ENCODE peak calls at places on chromosomes 3 and 15, in five cellular contexts. D, Z, H, S and O are unnamed samples.
A peak's percentile ranks its signal among the peaks of the same experiment; 100 is the strongest.

GRCh38 chr3:49716169-49716568 is 3.3 kb downstream of the AMIGO3 start:
- DNase-seq in Z (no peak), H (no peak), D (no peak), S (no peak), O (no peak)

GRCh38 chr3:99119312-99119810 is 217.9 kb upstream of the DCBLD2 start:
- DNase-seq in Z (peak; percentile 36), H (no peak), D (no peak), S (no peak), O (no peak)

GRCh38 chr3:152376351-152377183 is 107.8 kb downstream of the MBNL1 start:
- DNase-seq in S (no peak), Z (peak; percentile 84), D (no peak), H (no peak), O (no peak)

GRCh38 chr15:58498821-58499580 is 67.2 kb downstream of the LIPC start:
- DNase-seq in Z (peak; percentile 98), S (no peak), D (no peak), H (no peak), O (peak; percentile 99)

GRCh38 chr3:136750922-136751258 is 1.3 kb downstream of the STAG1 start:
- DNase-seq in D (no peak), H (no peak), S (no peak), Z (peak; percentile 83), O (no peak)

GRCh38 chr15:73935547-73935946 is 9.3 kb downstream of the LOXL1 start:
- DNase-seq in H (peak; percentile 52), S (no peak), Z (peak; percentile 47), D (no peak), O (peak; percentile 43)

GRCh38 chr3:119173325-119173724 is at the start of gene UPK1B:
- DNase-seq in S (peak; percentile 82), Z (no peak), D (peak; percentile 47), H (no peak), O (no peak)

GRCh38 chr3:70049761-70050160 is 50.2 kb downstream of the SAMMSON start:
- DNase-seq in D (no peak), H (no peak), Z (peak; percentile 11), S (no peak), O (peak; percentile 52)

GRCh38 chr3:72972706-72973030 is 23.9 kb upstream of the PPP4R2 start:
- DNase-seq in H (no peak), D (no peak), Z (no peak), S (no peak), O (no peak)

GRCh38 chr15:48358229-48358641 is 27.0 kb downstream of the DUT start:
- DNase-seq in D (no peak), H (peak; percentile 9), S (peak; percentile 24), Z (peak; percentile 64), O (peak; percentile 57)

GRCh38 chr3:102741105-102741504 is 306.3 kb downstream of the ZPLD1 start:
- DNase-seq in D (no peak), H (no peak), S (peak; percentile 28), Z (no peak), O (no peak)

GRCh38 chr3:158819282-158819681 is 17.4 kb downstream of the MFSD1 start:
- DNase-seq in S (no peak), H (no peak), Z (no peak), D (no peak), O (no peak)

GRCh38 chr15:59993950-59994401 is 10.1 kb upstream of the FOXB1 start:
- DNase-seq in D (no peak), Z (no peak), H (peak; percentile 46), S (peak; percentile 87), O (no peak)

GRCh38 chr3:12138044-12138443 is 20.7 kb downstream of the TIMP4 start:
- DNase-seq in H (peak; percentile 18), Z (peak; percentile 24), D (no peak), S (peak; percentile 41), O (peak; percentile 30)

GRCh38 chr3:81302045-81302444 is 459.4 kb downstream of the GBE1 start:
- DNase-seq in Z (peak; percentile 48), S (peak; percentile 42), H (peak; percentile 24), D (no peak), O (peak; percentile 41)

GRCh38 chr3:132554437-132554836 is 42.6 kb upstream of the ACKR4 start:
- DNase-seq in Z (peak; percentile 51), H (no peak), S (no peak), D (no peak), O (no peak)

GRCh38 chr3:58679451-58679850 is 12.9 kb upstream of the FAM3D start:
- DNase-seq in S (no peak), Z (peak; percentile 21), D (no peak), H (no peak), O (no peak)

GRCh38 chr3:49199900-49200281 is 28.5 kb downstream of the KLHDC8B start:
- DNase-seq in H (no peak), D (no peak), S (no peak), Z (no peak), O (no peak)

GRCh38 chr3:175988401-175988800 is 1129.3 kb downstream of the NAALADL2 start:
- DNase-seq in S (no peak), H (no peak), D (no peak), Z (no peak), O (peak; percentile 22)

GRCh38 chr3:186788482-186789370 is 5.3 kb downstream of the EIF4A2 start:
- DNase-seq in Z (no peak), D (no peak), H (no peak), S (no peak), O (no peak)

GRCh38 chr15:80090879-80091503 is 31.5 kb downstream of the ZFAND6 start:
- DNase-seq in S (no peak), H (no peak), D (no peak), Z (no peak), O (no peak)
- H3K4ac ChIP-seq in S (no peak overlapping the region), H (no peak overlapping the region), D (no peak overlapping the region), Z (no peak overlapping the region), O (no peak overlapping the region)

GRCh38 chr3:177318559-177318958 is 121.3 kb upstream of the TBL1XR1 start:
- DNase-seq in H (no peak), D (no peak), Z (no peak), S (no peak), O (no peak)

GRCh38 chr3:177317247-177317646 is 120.0 kb upstream of the TBL1XR1 start:
- DNase-seq in S (no peak), D (no peak), H (no peak), Z (no peak), O (no peak)

GRCh38 chr3:177322846-177323245 is 125.6 kb upstream of the TBL1XR1 start:
- DNase-seq in H (no peak), D (no peak), S (no peak), Z (no peak), O (no peak)

GRCh38 chr3:177320765-177321247 is 123.5 kb upstream of the TBL1XR1 start:
- DNase-seq in H (no peak), Z (no peak), S (no peak), D (no peak), O (no peak)

GRCh38 chr3:177321819-177322218 is 124.5 kb upstream of the TBL1XR1 start:
- DNase-seq in D (no peak), S (no peak), H (no peak), Z (no peak), O (no peak)
- H3K4me3 ChIP-seq in D (no peak overlapping the region), S (no peak overlapping the region), H (no peak overlapping the region), Z (no peak overlapping the region), O (no peak overlapping the region)

DNA sequence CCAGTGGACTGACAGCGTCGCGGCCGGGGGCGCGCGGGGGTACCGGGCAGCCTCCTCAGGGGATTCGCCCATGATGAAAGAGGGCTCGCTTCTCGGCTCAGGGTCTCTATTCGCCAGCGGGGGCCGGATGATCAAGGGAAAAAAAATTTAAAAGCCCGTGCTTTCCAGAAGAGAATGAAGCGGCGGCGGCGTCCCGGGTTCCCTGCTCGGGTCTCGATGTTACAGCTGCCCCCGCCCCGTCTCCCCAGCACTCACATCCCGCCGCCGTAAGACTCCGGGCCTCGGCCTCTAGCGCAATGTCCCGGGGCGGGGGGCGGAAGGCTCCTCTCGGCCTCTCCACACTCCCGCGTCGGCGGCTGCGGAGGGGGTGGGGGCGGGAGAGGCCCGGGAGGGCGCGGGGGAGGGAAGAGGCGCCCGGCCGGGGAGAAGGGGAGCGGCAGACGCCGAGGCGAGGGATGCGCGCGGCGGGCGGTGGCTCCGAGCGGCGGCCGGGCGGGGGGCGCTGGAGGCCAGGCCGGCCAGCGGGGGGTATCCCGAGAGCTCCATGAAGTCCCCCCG is 4.4 kb downstream of the PTH1R start:
- DNase-seq in D (no peak), H (no peak), S (peak; percentile 71), Z (no peak), O (peak; percentile 25)
- H4K8ac ChIP-seq in D (no peak overlapping the region), H (no peak overlapping the region), S (peak overlapping the region; percentile 60), Z (no peak overlapping the region), O (no peak overlapping the region)

DNA sequence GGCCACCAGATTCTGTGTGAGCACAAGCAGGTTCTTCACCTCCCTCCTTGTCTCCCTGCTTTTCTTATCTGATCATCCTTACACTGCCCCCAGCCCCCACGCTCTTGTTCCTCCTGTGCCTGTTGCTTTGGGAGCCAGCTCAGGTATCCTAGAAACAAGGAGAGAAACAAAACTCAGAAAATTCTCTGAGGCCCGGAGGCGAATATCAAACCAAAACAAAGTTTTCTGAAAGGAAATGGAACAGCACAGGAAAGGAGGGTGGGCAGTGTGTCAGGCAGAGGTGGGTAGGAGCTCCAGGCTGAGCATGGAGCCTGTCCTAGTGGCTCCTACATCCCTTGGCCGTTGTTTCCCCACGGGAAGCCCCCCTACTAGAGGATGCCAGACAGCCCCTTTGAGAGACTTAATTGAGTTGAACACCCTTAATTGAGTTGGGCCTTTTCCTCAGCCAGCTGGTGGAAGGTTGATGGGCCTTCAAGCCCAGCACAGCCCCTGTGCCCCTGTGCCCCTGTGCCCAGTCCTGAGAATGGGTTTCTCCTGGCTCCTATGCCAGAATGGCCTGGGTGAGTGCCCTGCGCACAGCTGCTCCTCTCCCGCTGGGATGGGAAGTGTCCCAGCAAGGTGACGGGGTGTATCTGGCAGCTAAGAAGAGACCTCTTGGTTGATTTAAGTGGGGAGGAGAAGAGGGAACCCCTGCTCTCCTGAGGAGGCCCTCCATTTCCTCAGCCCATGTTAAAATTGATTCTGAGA is 22.8 kb upstream of the JMJD7 start:
- DNase-seq in S (no peak), D (no peak), H (no peak), Z (no peak), O (no peak)
- H3K4ac ChIP-seq in S (no peak overlapping the region), D (no peak overlapping the region), H (no peak overlapping the region), Z (no peak overlapping the region), O (no peak overlapping the region)

GRCh38 chr3:30643763-30644462 is 37.5 kb downstream of the TGFBR2 start:
- DNase-seq in S (no peak), D (no peak), Z (no peak), H (no peak), O (no peak)
- H3K4me3 ChIP-seq in S (no peak overlapping the region), D (no peak overlapping the region), Z (no peak overlapping the region), H (no peak overlapping the region), O (no peak overlapping the region)

GRCh38 chr3:24060055-24060454 is 115.0 kb downstream of the NR1D2 start:
- DNase-seq in H (no peak), D (no peak), Z (peak; percentile 53), S (peak; percentile 61), O (peak; percentile 91)

GRCh38 chr3:24058940-24059705 is 114.0 kb downstream of the NR1D2 start:
- DNase-seq in S (no peak), H (no peak), Z (no peak), D (no peak), O (no peak)
- H4K8ac ChIP-seq in S (no peak overlapping the region), H (no peak overlapping the region), Z (no peak overlapping the region), D (no peak overlapping the region), O (no peak overlapping the region)

GRCh38 chr3:170357920-170358854 is 672 bp downstream of the SKIL start:
- DNase-seq in S (peak; percentile 88), D (no peak), Z (peak; percentile 59), H (peak; percentile 45), O (peak; percentile 87)

GRCh38 chr3:170359178-170359704 is 1.7 kb downstream of the SKIL start:
- DNase-seq in H (no peak), D (no peak), Z (no peak), S (no peak), O (no peak)

GRCh38 chr3:170355738-170356595 is 1.5 kb upstream of the SKIL start:
- DNase-seq in H (peak; percentile 4), Z (peak; percentile 54), D (no peak), S (peak; percentile 49), O (peak; percentile 91)

GRCh38 chr3:170357176-170357919 is at the start of gene SKIL:
- DNase-seq in D (no peak), H (peak; percentile 93), Z (peak; percentile 96), S (peak; percentile 97), O (peak; percentile 97)

GRCh38 chr3:170356596-170357175 is 829 bp upstream of the SKIL start:
- DNase-seq in H (peak; percentile 70), S (peak; percentile 92), D (peak; percentile 69), Z (peak; percentile 74), O (peak; percentile 87)
- H3K4ac ChIP-seq in H (no peak overlapping the region), S (peak overlapping the region; percentile 91), D (peak overlapping the region; percentile 91), Z (peak overlapping the region; percentile 86), O (no peak overlapping the region)